ENCODE peak calls at places on chromosomes 3 and 15, in five cellular contexts. One of them, this sample, is unnamed.
A peak's percentile ranks its signal among the peaks of the same experiment; 100 is the strongest.

GRCh38 chr3:59334585-59334984 is 284.8 kb upstream of the CFAP20DC start:
- DNase-seq in left ventricle myocardium inferior: no peak
- DNase-seq in foreskin fibroblast: peak; percentile 5
- DNase-seq in osteoblast: no peak
- DNase-seq in Caco-2: no peak
- DNase-seq in this sample: no peak

GRCh38 chr15:68256675-68257450 is 20.7 kb upstream of the FEM1B start:
- DNase-seq in left ventricle myocardium inferior: peak; percentile 92
- DNase-seq in foreskin fibroblast: peak; percentile 97
- DNase-seq in osteoblast: peak; percentile 93
- DNase-seq in Caco-2: no peak
- DNase-seq in this sample: peak; percentile 20

GRCh38 chr15:70376031-70376928 is 278.6 kb upstream of the TLE3 start:
- DNase-seq in left ventricle myocardium inferior: no peak
- DNase-seq in foreskin fibroblast: no peak
- DNase-seq in osteoblast: peak; percentile 51
- DNase-seq in Caco-2: no peak
- DNase-seq in this sample: peak; percentile 12

GRCh38 chr15:71716990-71717389 is 93.4 kb upstream of the NR2E3 start:
- DNase-seq in left ventricle myocardium inferior: no peak
- DNase-seq in foreskin fibroblast: peak; percentile 66
- DNase-seq in osteoblast: no peak
- DNase-seq in Caco-2: no peak
- DNase-seq in this sample: no peak

GRCh38 chr3:39428745-39429201 is 22.3 kb downstream of the RPSA start:
- DNase-seq in left ventricle myocardium inferior: peak; percentile 40
- DNase-seq in foreskin fibroblast: no peak
- DNase-seq in osteoblast: no peak
- DNase-seq in Caco-2: no peak
- DNase-seq in this sample: no peak

GRCh38 chr3:172115059-172115458 is 75.7 kb downstream of the FNDC3B start:
- DNase-seq in left ventricle myocardium inferior: no peak
- DNase-seq in foreskin fibroblast: no peak
- DNase-seq in osteoblast: no peak
- DNase-seq in Caco-2: no peak
- DNase-seq in this sample: no peak

GRCh38 chr3:130395916-130396315 is 50.4 kb downstream of the COL6A5 start:
- DNase-seq in left ventricle myocardium inferior: no peak
- DNase-seq in foreskin fibroblast: peak; percentile 10
- DNase-seq in osteoblast: no peak
- DNase-seq in Caco-2: peak; percentile 50
- DNase-seq in this sample: no peak

GRCh38 chr15:38860682-38861081 is 296.1 kb upstream of the RASGRP1 start:
- DNase-seq in left ventricle myocardium inferior: no peak
- DNase-seq in foreskin fibroblast: peak; percentile 51
- DNase-seq in osteoblast: no peak
- DNase-seq in Caco-2: no peak
- DNase-seq in this sample: no peak

GRCh38 chr15:26686547-26687187 is 86.2 kb downstream of the GABRB3 start:
- DNase-seq in left ventricle myocardium inferior: no peak
- DNase-seq in foreskin fibroblast: no peak
- DNase-seq in osteoblast: no peak
- DNase-seq in Caco-2: no peak
- DNase-seq in this sample: no peak

GRCh38 chr3:7788881-7789280 is 712.7 kb upstream of the LMCD1 start:
- DNase-seq in left ventricle myocardium inferior: no peak
- DNase-seq in foreskin fibroblast: no peak
- DNase-seq in osteoblast: no peak
- DNase-seq in Caco-2: no peak
- DNase-seq in this sample: no peak

GRCh38 chr3:99118381-99118780 is 216.9 kb upstream of the DCBLD2 start:
- DNase-seq in left ventricle myocardium inferior: no peak
- DNase-seq in foreskin fibroblast: peak; percentile 69
- DNase-seq in osteoblast: peak; percentile 27
- DNase-seq in Caco-2: no peak
- DNase-seq in this sample: no peak

GRCh38 chr3:136490646-136491405 is 240.7 kb downstream of the PCCB start:
- DNase-seq in left ventricle myocardium inferior: no peak
- DNase-seq in foreskin fibroblast: peak; percentile 19
- DNase-seq in osteoblast: no peak
- DNase-seq in Caco-2: no peak
- DNase-seq in this sample: no peak

GRCh38 chr3:45167011-45167911 is 21.1 kb upstream of the CDCP1 start:
- DNase-seq in left ventricle myocardium inferior: peak; percentile 58
- DNase-seq in foreskin fibroblast: peak; percentile 97
- DNase-seq in osteoblast: peak; percentile 92
- DNase-seq in Caco-2: peak; percentile 88
- DNase-seq in this sample: no peak

GRCh38 chr15:28786521-28786920 is 61.9 kb downstream of the GOLGA6L7 start:
- DNase-seq in left ventricle myocardium inferior: no peak
- DNase-seq in foreskin fibroblast: peak; percentile 41
- DNase-seq in osteoblast: no peak
- DNase-seq in Caco-2: no peak
- DNase-seq in this sample: no peak

GRCh38 chr15:70783041-70783440 is 19.7 kb upstream of the UACA start:
- DNase-seq in left ventricle myocardium inferior: no peak
- DNase-seq in foreskin fibroblast: no peak
- DNase-seq in osteoblast: no peak
- DNase-seq in Caco-2: no peak
- DNase-seq in this sample: no peak

GRCh38 chr15:40081691-40082194 is 26.9 kb downstream of the BMF start:
- DNase-seq in left ventricle myocardium inferior: peak; percentile 78
- DNase-seq in foreskin fibroblast: peak; percentile 80
- DNase-seq in osteoblast: peak; percentile 90
- DNase-seq in Caco-2: peak; percentile 85
- DNase-seq in this sample: no peak

GRCh38 chr15:63086271-63086670 is 35.4 kb upstream of the LACTB start:
- DNase-seq in left ventricle myocardium inferior: no peak
- DNase-seq in foreskin fibroblast: no peak
- DNase-seq in osteoblast: no peak
- DNase-seq in Caco-2: no peak
- DNase-seq in this sample: no peak

GRCh38 chr15:40959331-40960141 is 6.3 kb downstream of the CHAC1 start:
- DNase-seq in left ventricle myocardium inferior: no peak
- DNase-seq in foreskin fibroblast: no peak
- DNase-seq in osteoblast: peak; percentile 78
- DNase-seq in Caco-2: no peak
- DNase-seq in this sample: no peak

GRCh38 chr3:13208706-13209295 is 135.6 kb upstream of the IQSEC1 start:
- DNase-seq in left ventricle myocardium inferior: no peak
- DNase-seq in foreskin fibroblast: no peak
- DNase-seq in osteoblast: peak; percentile 41
- DNase-seq in Caco-2: no peak
- DNase-seq in this sample: no peak

GRCh38 chr3:172546105-172546504 is 22.9 kb upstream of the TNFSF10 start:
- DNase-seq in left ventricle myocardium inferior: no peak
- DNase-seq in foreskin fibroblast: no peak
- DNase-seq in osteoblast: no peak
- DNase-seq in Caco-2: no peak
- DNase-seq in this sample: no peak

GRCh38 chr3:49998326-49998725 is 58.4 kb downstream of the RBM6 start:
- DNase-seq in left ventricle myocardium inferior: no peak
- DNase-seq in foreskin fibroblast: peak; percentile 74
- DNase-seq in osteoblast: peak; percentile 81
- DNase-seq in Caco-2: no peak
- DNase-seq in this sample: no peak

GRCh38 chr15:101309436-101310162 is 14.6 kb upstream of the SNRPA1 start:
- DNase-seq in left ventricle myocardium inferior: no peak
- DNase-seq in foreskin fibroblast: no peak
- DNase-seq in osteoblast: peak; percentile 44
- DNase-seq in Caco-2: no peak
- DNase-seq in this sample: peak; percentile 9

GRCh38 chr3:10242182-10243065 is 5.8 kb upstream of the TATDN2 start:
- DNase-seq in left ventricle myocardium inferior: no peak
- DNase-seq in foreskin fibroblast: peak; percentile 39
- DNase-seq in osteoblast: peak; percentile 80
- DNase-seq in Caco-2: no peak
- DNase-seq in this sample: no peak

GRCh38 chr3:58291671-58292338 is 14.2 kb upstream of the RPP14 start:
- DNase-seq in left ventricle myocardium inferior: no peak
- DNase-seq in foreskin fibroblast: no peak
- DNase-seq in osteoblast: no peak
- DNase-seq in Caco-2: no peak
- DNase-seq in this sample: no peak

GRCh38 chr3:119643094-119643493 is 17.3 kb downstream of the POPDC2 start:
- DNase-seq in left ventricle myocardium inferior: no peak
- DNase-seq in foreskin fibroblast: peak; percentile 76
- DNase-seq in osteoblast: no peak
- DNase-seq in Caco-2: no peak
- DNase-seq in this sample: no peak

GRCh38 chr3:42262525-42262924 is 3.5 kb downstream of the CCK start:
- DNase-seq in left ventricle myocardium inferior: no peak
- DNase-seq in foreskin fibroblast: peak; percentile 93
- DNase-seq in osteoblast: peak; percentile 65
- DNase-seq in Caco-2: no peak
- DNase-seq in this sample: no peak

GRCh38 chr15:66293419-66294156 is at the start of gene DIS3L:
- DNase-seq in left ventricle myocardium inferior: peak; percentile 68
- DNase-seq in foreskin fibroblast: peak; percentile 73
- DNase-seq in osteoblast: peak; percentile 94
- DNase-seq in Caco-2: peak; percentile 58
- DNase-seq in this sample: peak; percentile 74

GRCh38 chr3:71579934-71580318 is 3.6 kb downstream of the FOXP1 start:
- DNase-seq in left ventricle myocardium inferior: no peak
- DNase-seq in foreskin fibroblast: no peak
- DNase-seq in osteoblast: peak; percentile 74
- DNase-seq in Caco-2: peak; percentile 65
- DNase-seq in this sample: no peak

DNA sequence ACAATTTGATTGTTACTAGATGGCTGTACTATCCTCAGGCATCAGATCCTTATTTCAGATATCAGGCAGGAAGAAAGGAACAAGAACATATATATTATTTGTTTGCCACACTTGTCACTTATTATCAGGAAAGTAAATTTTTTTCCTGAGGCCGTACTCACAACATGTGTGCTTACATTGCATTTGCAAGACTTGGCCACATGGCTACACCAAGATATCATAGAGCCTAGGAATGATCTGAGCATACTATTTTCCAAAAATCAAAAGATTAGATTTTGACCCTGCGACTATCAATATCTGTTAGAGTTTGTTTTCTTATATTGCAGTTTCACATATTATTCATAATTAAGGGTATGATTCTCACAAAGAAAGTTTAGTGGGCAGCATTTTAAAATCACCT is 426.2 kb upstream of the BCHE start:
- DNase-seq in left ventricle myocardium inferior: no peak
- DNase-seq in foreskin fibroblast: no peak
- DNase-seq in osteoblast: no peak
- DNase-seq in Caco-2: no peak
- DNase-seq in this sample: no peak
- TF ChIP-seq CTCF in left ventricle myocardium inferior: no peak
- TF ChIP-seq CTCF in foreskin fibroblast: no peak
- TF ChIP-seq CTCF in osteoblast: no peak
- TF ChIP-seq CTCF in Caco-2: no peak
- TF ChIP-seq CTCF in this sample: no peak

DNA sequence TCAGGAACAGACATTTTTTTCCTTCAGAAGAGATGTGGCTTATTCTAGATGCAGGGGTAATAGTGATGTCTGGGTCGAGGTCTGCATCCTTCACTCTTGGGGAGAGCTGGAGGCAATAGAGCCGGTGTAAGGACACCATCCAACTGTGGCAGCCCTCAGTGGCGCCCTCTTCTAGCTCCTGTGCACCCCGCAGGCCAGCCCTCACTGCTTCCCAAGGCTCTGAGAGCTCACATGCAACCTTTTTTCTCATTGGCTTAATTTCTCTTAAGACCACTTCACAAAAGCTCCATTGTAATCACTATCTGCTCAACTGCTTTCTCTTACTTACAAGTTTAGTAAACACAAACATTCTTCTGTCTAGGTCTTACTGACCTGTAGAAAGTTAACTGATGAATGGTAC is 3.9 kb upstream of the VPS8 start:
- DNase-seq in left ventricle myocardium inferior: no peak
- DNase-seq in foreskin fibroblast: no peak
- DNase-seq in osteoblast: no peak
- DNase-seq in Caco-2: no peak
- DNase-seq in this sample: no peak
- TF ChIP-seq CTCF in left ventricle myocardium inferior: no peak
- TF ChIP-seq CTCF in foreskin fibroblast: peak; percentile 6
- TF ChIP-seq CTCF in osteoblast: peak; percentile 49
- TF ChIP-seq CTCF in Caco-2: no peak
- TF ChIP-seq CTCF in this sample: no peak

GRCh38 chr15:33675246-33675645 is 293.1 kb upstream of the CHRM5 start:
- DNase-seq in left ventricle myocardium inferior: no peak
- DNase-seq in foreskin fibroblast: no peak
- DNase-seq in osteoblast: peak; percentile 85
- DNase-seq in Caco-2: no peak
- DNase-seq in this sample: no peak
- TF ChIP-seq CTCF in left ventricle myocardium inferior: peak; percentile 30
- TF ChIP-seq CTCF in foreskin fibroblast: peak; percentile 45
- TF ChIP-seq CTCF in osteoblast: peak; percentile 44
- TF ChIP-seq CTCF in Caco-2: no peak
- TF ChIP-seq CTCF in this sample: no peak

GRCh38 chr15:32036972-32037371 is 6.7 kb downstream of the CHRNA7 start:
- DNase-seq in left ventricle myocardium inferior: no peak
- DNase-seq in foreskin fibroblast: no peak
- DNase-seq in osteoblast: no peak
- DNase-seq in Caco-2: no peak
- DNase-seq in this sample: no peak

GRCh38 chr15:32041294-32041693 is 11.0 kb downstream of the CHRNA7 start:
- DNase-seq in left ventricle myocardium inferior: no peak
- DNase-seq in foreskin fibroblast: no peak
- DNase-seq in osteoblast: no peak
- DNase-seq in Caco-2: no peak
- DNase-seq in this sample: no peak

GRCh38 chr15:32042269-32042996 is 12.1 kb downstream of the CHRNA7 start:
- DNase-seq in left ventricle myocardium inferior: no peak
- DNase-seq in foreskin fibroblast: no peak
- DNase-seq in osteoblast: no peak
- DNase-seq in Caco-2: no peak
- DNase-seq in this sample: no peak
- TF ChIP-seq CTCF in left ventricle myocardium inferior: peak; percentile 32
- TF ChIP-seq CTCF in foreskin fibroblast: no peak
- TF ChIP-seq CTCF in osteoblast: no peak
- TF ChIP-seq CTCF in Caco-2: no peak
- TF ChIP-seq CTCF in this sample: no peak

DNA sequence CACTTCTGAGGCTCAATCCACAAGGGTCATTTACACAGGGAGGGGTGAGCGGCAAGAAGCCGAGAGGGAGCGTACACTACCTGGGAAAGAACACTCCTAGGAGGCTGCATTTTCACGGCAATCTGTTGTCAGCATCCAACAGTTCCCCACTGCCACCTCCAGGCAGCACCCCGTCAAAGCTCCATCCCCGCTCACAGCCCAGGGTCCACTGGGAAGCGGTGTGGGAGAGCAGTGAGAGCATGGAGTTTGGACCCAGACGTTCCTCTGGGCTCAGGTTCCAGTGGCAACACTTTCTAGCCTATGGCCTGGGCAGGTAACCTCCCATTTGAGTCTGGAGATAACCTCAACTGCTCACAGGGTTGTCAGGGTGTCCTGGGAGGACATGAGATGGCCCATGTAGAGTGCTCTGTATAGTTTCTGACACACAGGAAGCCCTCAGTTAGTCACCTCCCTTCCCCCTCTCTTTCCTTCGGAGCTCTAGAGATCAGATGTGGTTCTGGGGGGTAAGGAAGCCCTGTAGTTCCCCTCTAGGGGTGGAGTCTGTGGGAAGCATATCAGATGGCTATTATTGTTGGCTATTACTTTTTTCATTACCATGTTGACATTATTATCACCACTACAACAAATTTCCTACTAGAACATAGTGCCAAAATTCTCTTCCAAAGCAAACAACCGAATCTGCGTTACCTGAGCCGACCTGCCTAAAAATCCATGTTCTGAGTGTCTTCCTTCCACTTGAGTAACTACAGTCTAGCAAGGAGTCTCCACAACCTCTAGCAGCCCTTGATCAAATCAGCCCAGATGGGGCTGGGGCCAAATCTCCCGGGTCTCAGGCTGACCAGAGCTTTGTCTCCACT is 29.1 kb downstream of the RUVBL1 start:
- DNase-seq in left ventricle myocardium inferior: no peak
- DNase-seq in foreskin fibroblast: peak; percentile 45
- DNase-seq in osteoblast: peak; percentile 53
- DNase-seq in Caco-2: no peak
- DNase-seq in this sample: no peak
- TF ChIP-seq CTCF in left ventricle myocardium inferior: no peak
- TF ChIP-seq CTCF in foreskin fibroblast: no peak
- TF ChIP-seq CTCF in osteoblast: no peak
- TF ChIP-seq CTCF in Caco-2: no peak
- TF ChIP-seq CTCF in this sample: no peak

This sample was measured in activated B cell treated with CpG ODN at 0.5 μM for 24 hours.